ENCODE peak calls at places on chromosomes 13 and 19, in seven cellular contexts. V, U, S, W, B, O and I are unnamed samples.

GRCh38 chr19:38653028-38653571 is 5.7 kb downstream of the ACTN4 start:
- DNase-seq in O (no peak), V (no peak), S (no peak), U (no peak), W (peak; percentile 73), B (no peak), I (no peak)

GRCh38 chr19:8333771-8334457 is 9.1 kb downstream of the KANK3 start:
- DNase-seq in B (no peak), U (peak; percentile 46), V (peak; percentile 68), W (no peak), O (no peak), S (no peak), I (no peak)

GRCh38 chr13:45398862-45399261 is 19.3 kb downstream of the SLC25A30 start:
- DNase-seq in U (no peak), V (no peak), W (no peak), B (no peak), O (no peak), S (no peak), I (no peak)

GRCh38 chr13:49354719-49355118 is 89.1 kb downstream of the CAB39L start:
- DNase-seq in V (no peak), O (no peak), W (no peak), B (no peak), S (no peak), U (no peak), I (no peak)

GRCh38 chr19:38728752-38729541 is 15.3 kb downstream of the CAPN12 start:
- DNase-seq in V (no peak), U (peak; percentile 50), O (no peak), S (peak; percentile 56), B (peak; percentile 31), W (peak; percentile 37), I (no peak)

GRCh38 chr13:110426745-110427144 is 119.7 kb downstream of the COL4A2 start:
- DNase-seq in S (no peak), U (no peak), W (no peak), V (no peak), O (no peak), B (no peak), I (no peak)

GRCh38 chr19:18164072-18164471 is 9.5 kb upstream of the IFI30 start:
- DNase-seq in O (no peak), U (no peak), S (no peak), V (no peak), B (no peak), W (no peak), I (no peak)

GRCh38 chr19:16338470-16339360 is 14.1 kb downstream of the KLF2 start:
- DNase-seq in B (peak; percentile 47), S (no peak), V (no peak), W (no peak), O (no peak), U (no peak), I (peak; percentile 69)

GRCh38 chr19:58355215-58355796 is 2.0 kb upstream of the A1BG start:
- DNase-seq in O (no peak), V (no peak), S (no peak), B (no peak), U (no peak), W (no peak), I (no peak)

GRCh38 chr19:55188620-55189019 is 8.5 kb upstream of the SYT5 start:
- DNase-seq in O (no peak), U (no peak), V (no peak), B (no peak), W (no peak), S (peak; percentile 9), I (no peak)

GRCh38 chr13:30394798-30395191 is 27.5 kb upstream of the UBE2L5 start:
- DNase-seq in S (no peak), B (no peak), U (no peak), O (no peak), W (no peak), V (no peak), I (no peak)

GRCh38 chr19:11018743-11019142 is 57.9 kb downstream of the SMARCA4 start:
- DNase-seq in U (no peak), V (no peak), O (peak; percentile 68), W (no peak), B (peak; percentile 45), S (no peak), I (no peak)

GRCh38 chr19:17183858-17184271 is 31.3 kb upstream of the USE1 start:
- DNase-seq in O (no peak), U (no peak), W (no peak), B (no peak), S (no peak), V (no peak), I (no peak)

DNA sequence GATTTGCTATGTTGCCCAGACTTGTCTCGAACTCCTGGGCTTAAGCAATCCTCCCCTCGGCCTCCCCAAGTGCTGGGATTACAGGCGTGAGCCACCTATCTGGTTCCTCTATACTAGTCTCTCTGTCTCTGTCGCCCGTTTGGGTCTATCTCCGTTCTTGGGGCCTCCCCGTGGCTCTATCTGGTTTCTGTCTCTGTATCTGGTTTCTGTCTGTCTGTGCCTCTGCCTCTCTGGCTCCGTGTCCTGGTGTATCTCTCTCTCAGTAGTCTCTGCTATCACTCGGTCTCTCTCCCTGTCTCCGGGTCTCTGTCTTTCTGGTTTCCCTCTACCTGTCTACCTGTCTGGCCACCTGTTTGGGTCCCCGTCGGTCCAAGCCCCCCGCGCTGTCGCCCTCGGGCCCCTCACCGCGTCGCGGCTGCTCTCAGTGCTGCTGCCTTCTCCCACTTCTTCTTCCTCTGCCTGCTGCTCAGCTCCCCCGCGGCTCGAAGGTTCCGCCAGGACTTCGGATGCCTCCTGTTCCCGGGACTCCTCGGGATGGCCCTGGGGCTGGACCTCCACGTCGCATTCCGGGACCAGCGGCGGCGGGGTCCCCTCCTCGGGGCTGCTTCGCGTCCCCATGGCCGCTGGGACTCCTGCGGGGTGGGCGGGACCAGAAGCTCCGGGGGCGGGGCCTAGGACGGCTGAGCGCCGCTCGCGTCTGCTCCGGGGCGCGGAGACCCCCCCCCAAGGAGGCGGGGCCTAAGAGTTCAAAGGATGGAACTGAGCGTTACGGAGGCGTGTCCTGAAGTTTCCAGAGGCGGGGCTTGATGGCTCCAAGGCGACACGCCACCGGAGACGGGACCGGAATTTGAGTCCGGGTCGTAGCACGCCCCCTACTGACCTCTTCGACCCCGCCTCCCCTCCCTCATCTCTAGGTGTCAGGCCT is 783 bp downstream of the PHLDB3 start:
- DNase-seq in O (peak; percentile 94), S (peak; percentile 98), B (peak; percentile 97), W (peak; percentile 98), U (peak; percentile 98), V (peak; percentile 99), I (peak; percentile 68)
- TF ChIP-seq CTCF in O (no peak), S (peak; percentile 51), B (no peak), W (peak; percentile 22), U (no peak), V (peak; percentile 60), I (no peak)

GRCh38 chr13:113364371-113364932 is 522 bp upstream of the GRTP1 start:
- DNase-seq in O (no peak), U (peak; percentile 74), W (peak; percentile 41), S (no peak), B (no peak), V (no peak), I (no peak)
- H3K4me3 ChIP-seq in O (no peak overlapping the region), U (peak overlapping the region; percentile 63), W (peak overlapping the region; percentile 64), S (no peak overlapping the region), B (peak overlapping the region; percentile 19), V (peak overlapping the region; percentile 31), I (peak overlapping the region; percentile 29)

DNA sequence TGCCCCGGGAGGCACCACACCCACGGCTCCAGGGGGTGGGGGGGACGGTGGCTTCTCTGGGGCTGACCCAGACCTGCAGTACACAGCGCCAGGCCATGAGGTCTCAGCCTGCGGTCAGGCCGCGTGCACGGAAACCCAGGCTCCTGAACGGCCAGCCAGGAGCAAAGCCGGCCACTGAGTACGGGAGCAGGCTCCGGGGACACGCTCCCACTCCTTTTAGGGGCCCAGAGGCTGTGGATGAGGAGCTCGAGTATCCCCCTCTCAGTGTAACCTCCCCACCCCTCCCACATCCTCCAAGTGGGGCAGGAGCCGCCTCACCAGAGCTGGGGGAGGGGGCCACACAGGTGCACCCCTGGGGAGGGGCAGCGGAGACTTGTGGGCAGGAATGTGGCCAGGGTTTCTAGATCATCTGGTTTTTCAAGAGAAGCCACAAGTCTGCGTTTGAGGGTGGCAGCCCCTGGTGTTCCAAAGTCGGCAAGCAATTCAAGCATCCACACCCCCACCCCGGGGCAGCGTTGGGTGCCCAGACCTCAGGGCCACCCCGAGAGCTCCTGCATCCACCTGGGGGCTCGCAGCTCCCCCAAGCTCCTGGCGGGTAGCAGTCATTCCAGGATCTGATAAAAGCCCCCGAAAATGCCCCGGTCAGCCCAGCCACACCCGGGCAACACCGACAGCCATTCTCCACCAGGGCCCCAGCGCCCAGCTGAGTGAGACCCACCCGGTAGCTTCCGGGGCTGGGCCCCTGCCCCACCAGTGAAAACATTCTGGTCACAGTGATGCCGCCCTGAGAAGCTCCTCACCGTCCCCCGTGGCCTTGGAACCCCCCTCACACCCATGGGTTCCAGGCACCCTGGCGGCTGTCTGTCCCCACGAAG is 6.1 kb downstream of the SBNO2 start:
- DNase-seq in B (no peak), S (no peak), U (peak; percentile 48), W (no peak), V (no peak), O (no peak), I (no peak)
- H3K27ac ChIP-seq in B (peak overlapping the region; percentile 74), S (no peak overlapping the region), U (peak overlapping the region; percentile 9), W (peak overlapping the region; percentile 88), V (no peak overlapping the region), O (no peak overlapping the region), I (peak overlapping the region; percentile 96)

DNA sequence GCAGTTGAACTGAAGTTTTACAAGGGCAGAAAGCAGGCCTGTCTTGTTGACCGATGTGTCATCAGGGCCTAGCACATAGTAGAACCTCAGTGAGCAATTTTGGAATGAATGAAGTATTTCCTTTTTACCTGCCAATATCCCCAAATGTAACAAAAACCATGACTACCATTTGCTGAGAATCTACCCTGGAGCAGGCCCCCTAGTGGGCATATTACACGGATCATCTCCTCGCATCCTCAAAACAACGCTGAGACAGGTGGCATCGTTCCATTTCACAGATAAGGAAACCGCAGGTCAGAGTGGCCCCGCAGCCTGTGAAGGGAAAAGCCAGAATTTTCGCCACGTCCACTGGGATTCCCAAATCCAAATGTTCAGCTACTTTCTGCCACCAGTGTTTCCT is 77.9 kb downstream of the CACNA1A start:
- DNase-seq in O (no peak), S (no peak), U (no peak), W (no peak), V (no peak), B (no peak), I (peak; percentile 3)
- TF ChIP-seq CTCF in O (no peak), S (peak; percentile 34), U (peak; percentile 15), W (no peak), V (peak; percentile 59), B (peak; percentile 16), I (peak; percentile 75)